ENCODE peak calls at places on chromosome 22, in nine cellular contexts. One of them, this sample, is unnamed. For H3K36me3, the result is how much of the 10 kb centered on the place peaks cover.

GRCh38 chr22:50083462-50084081 is 1.7 kb downstream of the MLC1 start:
- DNase-seq in bronchial epithelial cell: peak
- DNase-seq in PC-3: no peak
- DNase-seq in tibial artery: no peak
- DNase-seq in left ventricle myocardium inferior: no peak
- DNase-seq in BJ: no peak
- DNase-seq in small intestine: no peak
- DNase-seq in heart left ventricle: no peak
- DNase-seq in H1: no peak
- DNase-seq in this sample: no peak

GRCh38 chr22:17772963-17773605 is 1.2 kb downstream of the BID start:
- DNase-seq in heart left ventricle: peak
- DNase-seq in small intestine: no peak
- DNase-seq in BJ: no peak
- DNase-seq in tibial artery: no peak
- DNase-seq in bronchial epithelial cell: peak
- DNase-seq in H1: no peak
- DNase-seq in PC-3: peak
- DNase-seq in left ventricle myocardium inferior: no peak
- DNase-seq in this sample: no peak

GRCh38 chr22:19991645-19992451 is 24.8 kb downstream of the ARVCF start:
- DNase-seq in BJ: no peak
- DNase-seq in small intestine: no peak
- DNase-seq in bronchial epithelial cell: no peak
- DNase-seq in heart left ventricle: peak
- DNase-seq in left ventricle myocardium inferior: no peak
- DNase-seq in H1: no peak
- DNase-seq in tibial artery: peak
- DNase-seq in PC-3: no peak
- DNase-seq in this sample: no peak

GRCh38 chr22:43110444-43110926 is at the start of gene BIK:
- DNase-seq in tibial artery: no peak
- DNase-seq in left ventricle myocardium inferior: peak
- DNase-seq in BJ: no peak
- DNase-seq in bronchial epithelial cell: no peak
- DNase-seq in heart left ventricle: peak
- DNase-seq in PC-3: peak
- DNase-seq in small intestine: peak
- DNase-seq in H1: no peak
- DNase-seq in this sample: no peak

GRCh38 chr22:35314161-35314942 is 14.7 kb downstream of the TOM1 start:
- DNase-seq in heart left ventricle: no peak
- DNase-seq in BJ: no peak
- DNase-seq in tibial artery: peak
- DNase-seq in bronchial epithelial cell: no peak
- DNase-seq in left ventricle myocardium inferior: no peak
- DNase-seq in small intestine: peak
- DNase-seq in PC-3: no peak
- DNase-seq in H1: no peak
- DNase-seq in this sample: peak

GRCh38 chr22:27801197-27801615 is 350 bp downstream of the MN1 start:
- DNase-seq in heart left ventricle: peak
- DNase-seq in H1: peak
- DNase-seq in bronchial epithelial cell: no peak
- DNase-seq in small intestine: no peak
- DNase-seq in BJ: no peak
- DNase-seq in tibial artery: no peak
- DNase-seq in PC-3: peak
- DNase-seq in left ventricle myocardium inferior: peak
- DNase-seq in this sample: no peak

GRCh38 chr22:27086728-27087450 is 429.5 kb downstream of the MIAT start:
- DNase-seq in heart left ventricle: no peak
- DNase-seq in BJ: no peak
- DNase-seq in small intestine: no peak
- DNase-seq in H1: no peak
- DNase-seq in bronchial epithelial cell: no peak
- DNase-seq in PC-3: no peak
- DNase-seq in left ventricle myocardium inferior: no peak
- DNase-seq in tibial artery: no peak
- DNase-seq in this sample: no peak

GRCh38 chr22:39490966-39491680 is 11.0 kb upstream of the MIEF1 start:
- DNase-seq in heart left ventricle: no peak
- DNase-seq in tibial artery: no peak
- DNase-seq in PC-3: no peak
- DNase-seq in left ventricle myocardium inferior: no peak
- DNase-seq in H1: no peak
- DNase-seq in bronchial epithelial cell: no peak
- DNase-seq in BJ: no peak
- DNase-seq in small intestine: no peak
- DNase-seq in this sample: no peak

GRCh38 chr22:20429254-20430100 is 8.1 kb downstream of the SCARF2 start:
- DNase-seq in PC-3: no peak
- DNase-seq in left ventricle myocardium inferior: peak
- DNase-seq in H1: peak
- DNase-seq in BJ: no peak
- DNase-seq in tibial artery: peak
- DNase-seq in bronchial epithelial cell: peak
- DNase-seq in small intestine: peak
- DNase-seq in heart left ventricle: peak
- DNase-seq in this sample: no peak

GRCh38 chr22:19875531-19876313 is 21.0 kb upstream of the GNB1L start:
- DNase-seq in BJ: no peak
- DNase-seq in PC-3: no peak
- DNase-seq in H1: peak
- DNase-seq in heart left ventricle: peak
- DNase-seq in tibial artery: peak
- DNase-seq in small intestine: no peak
- DNase-seq in bronchial epithelial cell: no peak
- DNase-seq in left ventricle myocardium inferior: peak
- DNase-seq in this sample: peak

GRCh38 chr22:22955276-22955798 is 67.7 kb downstream of the IGLL5 start:
- DNase-seq in small intestine: no peak
- DNase-seq in H1: no peak
- DNase-seq in bronchial epithelial cell: peak
- DNase-seq in tibial artery: no peak
- DNase-seq in left ventricle myocardium inferior: no peak
- DNase-seq in BJ: no peak
- DNase-seq in heart left ventricle: no peak
- DNase-seq in PC-3: no peak
- DNase-seq in this sample: no peak

GRCh38 chr22:46071451-46072029 is 78.8 kb upstream of the PPARA start:
- DNase-seq in tibial artery: peak
- DNase-seq in small intestine: peak
- DNase-seq in BJ: no peak
- DNase-seq in H1: peak
- DNase-seq in heart left ventricle: peak
- DNase-seq in bronchial epithelial cell: peak
- DNase-seq in PC-3: peak
- DNase-seq in left ventricle myocardium inferior: peak
- DNase-seq in this sample: peak
- H3K4me3 ChIP-seq in tibial artery: peak
- H3K4me3 ChIP-seq in small intestine: peak
- H3K4me3 ChIP-seq in BJ: peak
- H3K4me3 ChIP-seq in H1: peak
- H3K4me3 ChIP-seq in heart left ventricle: peak
- H3K4me3 ChIP-seq in bronchial epithelial cell: peak
- H3K4me3 ChIP-seq in PC-3: peak
- H3K4me3 ChIP-seq in left ventricle myocardium inferior: peak
- H3K4me3 ChIP-seq in this sample: peak

DNA sequence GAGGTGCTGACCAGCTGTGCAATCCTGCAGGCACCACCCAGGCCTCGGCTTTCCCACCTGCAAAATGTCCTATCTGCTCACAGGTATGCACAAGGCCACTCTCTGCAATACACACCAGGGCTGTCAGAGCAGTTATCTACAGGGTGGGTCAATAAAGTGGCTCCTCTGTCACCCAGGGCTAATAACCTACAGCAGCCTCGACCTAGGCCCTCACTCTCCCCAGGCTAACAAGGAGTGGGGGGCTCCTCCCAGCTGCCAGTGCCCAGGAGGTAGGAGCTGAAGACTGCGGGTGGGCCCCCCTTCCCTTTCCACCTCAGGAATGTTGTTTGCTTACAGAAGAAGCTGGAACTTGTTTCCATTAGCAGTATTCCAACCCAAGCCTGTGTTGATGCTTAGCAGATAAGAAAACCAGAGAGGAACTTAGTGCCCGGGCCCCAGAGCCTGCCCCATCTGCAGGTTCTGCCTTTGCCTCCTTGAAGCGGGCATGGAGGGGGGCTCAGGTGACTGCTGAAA is 26.8 kb downstream of the MYH9 start:
- DNase-seq in heart left ventricle: no peak
- DNase-seq in PC-3: no peak
- DNase-seq in BJ: no peak
- DNase-seq in H1: no peak
- DNase-seq in left ventricle myocardium inferior: no peak
- DNase-seq in tibial artery: no peak
- DNase-seq in small intestine: peak
- DNase-seq in bronchial epithelial cell: no peak
- DNase-seq in this sample: no peak
- H3K36me3 ChIP-seq in heart left ventricle: under half
- H3K36me3 ChIP-seq in PC-3: under half
- H3K36me3 ChIP-seq in BJ: under half
- H3K36me3 ChIP-seq in H1: under half
- H3K36me3 ChIP-seq in left ventricle myocardium inferior: under half
- H3K36me3 ChIP-seq in tibial artery: under half
- H3K36me3 ChIP-seq in small intestine: under half
- H3K36me3 ChIP-seq in bronchial epithelial cell: under half
- H3K36me3 ChIP-seq in this sample: under half

GRCh38 chr22:41902932-41903421 is 11.9 kb downstream of the SHISA8 start:
- DNase-seq in heart left ventricle: peak
- DNase-seq in small intestine: no peak
- DNase-seq in bronchial epithelial cell: no peak
- DNase-seq in BJ: no peak
- DNase-seq in tibial artery: no peak
- DNase-seq in PC-3: no peak
- DNase-seq in left ventricle myocardium inferior: peak
- DNase-seq in H1: no peak
- DNase-seq in this sample: no peak

GRCh38 chr22:41906822-41907221 is 8.1 kb downstream of the SHISA8 start:
- DNase-seq in small intestine: no peak
- DNase-seq in BJ: no peak
- DNase-seq in heart left ventricle: no peak
- DNase-seq in left ventricle myocardium inferior: no peak
- DNase-seq in H1: no peak
- DNase-seq in bronchial epithelial cell: no peak
- DNase-seq in tibial artery: no peak
- DNase-seq in PC-3: no peak
- DNase-seq in this sample: no peak

GRCh38 chr22:41904450-41905410 is 10.1 kb downstream of the SHISA8 start:
- DNase-seq in left ventricle myocardium inferior: no peak
- DNase-seq in BJ: no peak
- DNase-seq in H1: no peak
- DNase-seq in PC-3: no peak
- DNase-seq in heart left ventricle: no peak
- DNase-seq in small intestine: no peak
- DNase-seq in tibial artery: no peak
- DNase-seq in bronchial epithelial cell: no peak
- DNase-seq in this sample: no peak

GRCh38 chr22:41907436-41908401 is 7.2 kb downstream of the SHISA8 start:
- DNase-seq in tibial artery: no peak
- DNase-seq in bronchial epithelial cell: no peak
- DNase-seq in left ventricle myocardium inferior: no peak
- DNase-seq in BJ: no peak
- DNase-seq in heart left ventricle: no peak
- DNase-seq in PC-3: no peak
- DNase-seq in small intestine: no peak
- DNase-seq in H1: no peak
- DNase-seq in this sample: no peak

GRCh38 chr22:41905411-41906202 is 9.3 kb downstream of the SHISA8 start:
- DNase-seq in BJ: no peak
- DNase-seq in heart left ventricle: no peak
- DNase-seq in H1: no peak
- DNase-seq in left ventricle myocardium inferior: no peak
- DNase-seq in bronchial epithelial cell: no peak
- DNase-seq in small intestine: no peak
- DNase-seq in PC-3: no peak
- DNase-seq in tibial artery: no peak
- DNase-seq in this sample: no peak
- H3K4me3 ChIP-seq in BJ: no peak
- H3K4me3 ChIP-seq in heart left ventricle: no peak
- H3K4me3 ChIP-seq in H1: no peak
- H3K4me3 ChIP-seq in left ventricle myocardium inferior: no peak
- H3K4me3 ChIP-seq in bronchial epithelial cell: no peak
- H3K4me3 ChIP-seq in small intestine: no peak
- H3K4me3 ChIP-seq in PC-3: no peak
- H3K4me3 ChIP-seq in tibial artery: no peak
- H3K4me3 ChIP-seq in this sample: no peak

GRCh38 chr22:31334329-31334728 is 11.8 kb downstream of the PATZ1 start:
- DNase-seq in BJ: no peak
- DNase-seq in H1: no peak
- DNase-seq in tibial artery: no peak
- DNase-seq in bronchial epithelial cell: no peak
- DNase-seq in heart left ventricle: no peak
- DNase-seq in small intestine: no peak
- DNase-seq in left ventricle myocardium inferior: no peak
- DNase-seq in PC-3: no peak
- DNase-seq in this sample: no peak

GRCh38 chr22:31333648-31334047 is 12.5 kb downstream of the PATZ1 start:
- DNase-seq in left ventricle myocardium inferior: no peak
- DNase-seq in bronchial epithelial cell: no peak
- DNase-seq in H1: no peak
- DNase-seq in PC-3: no peak
- DNase-seq in tibial artery: no peak
- DNase-seq in small intestine: no peak
- DNase-seq in heart left ventricle: no peak
- DNase-seq in BJ: no peak
- DNase-seq in this sample: no peak

GRCh38 chr22:31329453-31330215 is 16.5 kb downstream of the PATZ1 start:
- DNase-seq in left ventricle myocardium inferior: no peak
- DNase-seq in H1: no peak
- DNase-seq in BJ: no peak
- DNase-seq in heart left ventricle: no peak
- DNase-seq in tibial artery: no peak
- DNase-seq in bronchial epithelial cell: no peak
- DNase-seq in PC-3: no peak
- DNase-seq in small intestine: no peak
- DNase-seq in this sample: peak

GRCh38 chr22:31332886-31333285 is 13.3 kb downstream of the PATZ1 start:
- DNase-seq in left ventricle myocardium inferior: no peak
- DNase-seq in BJ: no peak
- DNase-seq in heart left ventricle: no peak
- DNase-seq in tibial artery: no peak
- DNase-seq in bronchial epithelial cell: peak
- DNase-seq in H1: no peak
- DNase-seq in PC-3: peak
- DNase-seq in small intestine: no peak
- DNase-seq in this sample: no peak

GRCh38 chr22:31332010-31332409 is 14.1 kb downstream of the PATZ1 start:
- DNase-seq in PC-3: no peak
- DNase-seq in BJ: no peak
- DNase-seq in bronchial epithelial cell: no peak
- DNase-seq in left ventricle myocardium inferior: no peak
- DNase-seq in heart left ventricle: no peak
- DNase-seq in tibial artery: no peak
- DNase-seq in small intestine: no peak
- DNase-seq in H1: no peak
- DNase-seq in this sample: no peak
- H3K36me3 ChIP-seq in PC-3: under half
- H3K36me3 ChIP-seq in BJ: under half
- H3K36me3 ChIP-seq in bronchial epithelial cell: under half
- H3K36me3 ChIP-seq in left ventricle myocardium inferior: half or more
- H3K36me3 ChIP-seq in heart left ventricle: half or more
- H3K36me3 ChIP-seq in tibial artery: half or more
- H3K36me3 ChIP-seq in small intestine: under half
- H3K36me3 ChIP-seq in H1: half or more
- H3K36me3 ChIP-seq in this sample: under half

GRCh38 chr22:37519268-37520195 is at the start of gene CARD10:
- DNase-seq in BJ: no peak
- DNase-seq in heart left ventricle: no peak
- DNase-seq in left ventricle myocardium inferior: peak
- DNase-seq in small intestine: peak
- DNase-seq in bronchial epithelial cell: peak
- DNase-seq in PC-3: peak
- DNase-seq in H1: peak
- DNase-seq in tibial artery: no peak
- DNase-seq in this sample: no peak
- H3K4me3 ChIP-seq in BJ: peak
- H3K4me3 ChIP-seq in heart left ventricle: peak
- H3K4me3 ChIP-seq in left ventricle myocardium inferior: peak
- H3K4me3 ChIP-seq in small intestine: peak
- H3K4me3 ChIP-seq in bronchial epithelial cell: peak
- H3K4me3 ChIP-seq in PC-3: peak
- H3K4me3 ChIP-seq in H1: peak
- H3K4me3 ChIP-seq in tibial artery: peak
- H3K4me3 ChIP-seq in this sample: peak